ENCODE peak calls at places on chromosomes 6 and 20, in four cellular contexts. C is SK-N-SH, O is GM12878, S is K562. H is an unnamed sample.

GRCh38 chr6:138034229-138034628 is 73.0 kb downstream of the PERP start:
- DNase-seq in C (no peak), O (no peak), S (no peak), H (no peak)

GRCh38 chr6:119308048-119308570 is 41.5 kb downstream of the MAN1A1 start:
- DNase-seq in C (no peak), O (no peak), S (peak; percentile 26), H (peak; percentile 84)

GRCh38 chr20:5657190-5657872 is 92.9 kb upstream of the SHLD1 start:
- DNase-seq in C (peak; percentile 38), O (no peak), S (no peak), H (peak; percentile 99)

GRCh38 chr6:8027965-8028651 is 36.1 kb downstream of the BLOC1S5 start:
- DNase-seq in C (no peak), O (no peak), S (no peak), H (peak; percentile 38)

GRCh38 chr20:19964289-19965263 is 52.6 kb upstream of the NAA20 start:
- DNase-seq in C (no peak), O (no peak), S (peak; percentile 7), H (peak; percentile 97)

GRCh38 chr20:61608275-61609085 is 356.4 kb downstream of the CDH4 start:
- DNase-seq in C (no peak), O (no peak), S (peak; percentile 43), H (peak; percentile 31)

GRCh38 chr6:161186173-161186769 is 87.6 kb downstream of the AGPAT4 start:
- DNase-seq in C (no peak), O (no peak), S (peak; percentile 32), H (peak; percentile 90)

GRCh38 chr6:5843078-5843477 is 163.6 kb downstream of the NRN1 start:
- DNase-seq in C (no peak), O (no peak), S (no peak), H (no peak)

GRCh38 chr6:105560611-105561066 is 157.8 kb upstream of the PREP start:
- DNase-seq in C (no peak), O (peak; percentile 70), S (no peak), H (peak; percentile 72)

DNA sequence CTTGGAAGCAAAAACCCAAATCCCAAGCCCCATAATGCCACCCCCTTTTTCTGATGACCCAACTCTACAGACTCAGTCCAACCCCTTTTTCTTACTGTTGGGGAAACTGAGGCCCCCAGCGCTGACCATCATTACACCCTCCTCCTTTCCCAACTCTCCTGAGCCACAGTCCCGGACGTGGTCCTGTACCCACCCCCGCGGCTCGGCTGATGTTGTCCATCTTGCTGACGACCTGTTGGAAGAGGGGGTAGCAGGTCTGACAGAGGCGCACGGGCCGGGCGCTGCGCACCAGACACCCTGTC is 533 bp downstream of the OSTM1 start:
- DNase-seq in C (no peak), O (no peak), S (no peak), H (peak; percentile 31)
- H2AFZ ChIP-seq in C (peak overlapping the region; percentile 87), O (peak overlapping the region; percentile 98), S (peak overlapping the region; percentile 97), H (peak overlapping the region; percentile 96)

GRCh38 chr6:30881987-30882763 is 2.1 kb upstream of the DDR1 start:
- DNase-seq in C (peak; percentile 15), O (no peak), S (no peak), H (peak; percentile 77)
- TF ChIP-seq RCOR1 in C (no peak), O (no peak), S (no peak), H (no peak)

GRCh38 chr6:79607000-79607399 is 24.1 kb upstream of the SH3BGRL2 start:
- DNase-seq in C (no peak), O (no peak), S (no peak), H (peak; percentile 8)
- H2AFZ ChIP-seq in C (no peak overlapping the region), O (no peak overlapping the region), S (no peak overlapping the region), H (no peak overlapping the region)

GRCh38 chr20:35273449-35274171 is 4.3 kb downstream of the MMP24OS start:
- DNase-seq in C (no peak), O (no peak), S (no peak), H (no peak)
- TF ChIP-seq RCOR1 in C (no peak), O (no peak), S (no peak), H (no peak)

GRCh38 chr20:1828786-1829131 is 66.4 kb upstream of the SIRPA start:
- DNase-seq in C (no peak), O (no peak), S (no peak), H (no peak)
- H2AFZ ChIP-seq in C (no peak overlapping the region), O (no peak overlapping the region), S (no peak overlapping the region), H (peak overlapping the region; percentile 5)

GRCh38 chr20:50992733-50993457 is 30.0 kb downstream of the KCNG1 start:
- DNase-seq in C (peak; percentile 83), O (peak; percentile 17), S (peak; percentile 94), H (peak; percentile 69)
- TF ChIP-seq RCOR1 in C (no peak), O (no peak), S (peak; percentile 86), H (no peak)

DNA sequence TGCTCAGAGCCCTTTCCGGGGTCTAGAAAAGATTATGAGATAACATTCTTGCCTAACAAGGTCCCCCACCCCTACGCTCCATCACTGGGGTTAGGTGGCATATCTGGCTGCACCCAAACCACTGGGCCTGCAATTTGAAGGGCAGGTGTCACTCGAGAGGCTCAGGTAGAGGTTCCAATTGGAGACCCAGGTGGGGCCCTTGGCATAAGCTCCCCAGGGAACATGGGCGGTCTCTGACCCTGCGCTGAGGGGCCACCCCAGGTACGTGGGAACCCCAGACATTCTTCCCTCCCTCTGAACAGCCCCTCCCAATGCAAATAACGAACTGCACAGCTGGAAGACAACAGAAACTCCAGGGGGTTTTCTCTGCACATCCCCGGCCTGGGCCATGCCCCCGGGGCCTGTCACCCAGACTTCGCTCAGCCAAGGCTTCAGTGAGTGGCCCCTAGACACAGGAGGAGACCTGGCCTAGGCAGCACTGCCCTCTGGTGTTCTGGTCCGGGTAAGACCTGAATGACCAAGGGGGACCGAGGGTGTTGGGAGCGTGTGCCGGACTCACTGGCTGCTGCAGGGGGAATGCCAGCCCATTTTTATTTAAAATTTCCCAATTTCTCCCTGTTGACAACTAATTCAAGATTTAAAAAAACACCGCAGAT is 47.5 kb downstream of the DSTN start:
- DNase-seq in C (peak; percentile 91), O (no peak), S (peak; percentile 62), H (no peak)
- H2AFZ ChIP-seq in C (no peak overlapping the region), O (no peak overlapping the region), S (no peak overlapping the region), H (no peak overlapping the region)

DNA sequence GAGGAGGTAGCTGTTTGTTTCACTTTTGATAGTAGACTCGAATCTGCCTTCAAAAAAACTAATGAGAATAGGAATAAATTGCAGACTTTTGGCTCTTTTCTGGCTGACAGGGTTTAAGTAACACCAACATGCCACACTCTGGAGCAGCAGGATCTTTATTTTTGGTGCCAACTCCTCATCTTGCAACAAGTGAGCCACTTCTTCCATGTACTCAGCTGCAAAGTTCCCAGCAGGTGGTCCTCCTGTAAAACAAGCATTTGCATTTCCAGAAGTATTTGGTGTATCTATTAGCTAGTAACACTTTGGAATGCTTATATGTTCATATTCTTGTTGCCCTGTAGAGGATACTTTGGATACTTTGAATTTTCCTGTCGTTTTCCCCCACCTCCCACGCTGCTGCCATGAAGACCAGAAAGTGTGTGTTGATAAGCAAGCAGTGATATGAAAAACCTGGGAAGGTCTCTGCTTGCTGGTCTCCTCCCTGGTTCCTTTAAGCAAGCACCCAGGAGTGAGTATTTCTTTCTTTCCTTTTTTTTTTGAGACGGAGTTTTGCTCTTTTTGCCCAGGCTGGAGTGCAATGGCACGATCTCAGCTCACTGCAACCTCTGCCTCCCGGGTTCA is 1.0 kb downstream of the ARMH2 start:
- DNase-seq in C (no peak), O (no peak), S (no peak), H (no peak)
- TF ChIP-seq RCOR1 in C (no peak), O (no peak), S (no peak), H (no peak)

DNA sequence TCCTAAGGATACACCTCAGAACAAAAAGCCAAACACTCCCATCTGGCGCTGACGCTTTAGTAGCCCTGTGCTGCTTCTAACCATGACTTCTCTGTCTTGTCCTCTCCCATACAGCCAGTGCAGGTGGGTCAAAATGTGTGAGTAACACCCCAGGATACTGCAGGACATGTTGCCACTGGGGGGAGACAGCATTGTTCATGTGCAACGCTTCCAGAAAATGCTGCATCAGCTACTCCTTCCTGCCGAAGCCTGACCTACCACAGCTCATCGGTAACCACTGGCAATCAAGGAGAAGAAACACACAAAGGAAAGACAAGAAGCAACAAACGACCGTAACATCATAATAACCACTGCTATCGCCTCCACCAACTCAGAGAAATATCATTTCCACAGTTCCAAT is 1.4 kb downstream of the DEFB132 start:
- DNase-seq in C (no peak), O (no peak), S (peak; percentile 67), H (peak; percentile 16)
- H2AFZ ChIP-seq in C (no peak overlapping the region), O (no peak overlapping the region), S (peak overlapping the region; percentile 90), H (no peak overlapping the region)

GRCh38 chr6:122726649-122727048 is 52.9 kb upstream of the FABP7 start:
- DNase-seq in C (peak; percentile 2), O (no peak), S (peak; percentile 28), H (peak; percentile 37)
- TF ChIP-seq RCOR1 in C (no peak), O (no peak), S (no peak), H (no peak)